ENCODE peak calls at places on chromosomes 1 and 21, in seven cellular contexts. O, Q, E, C, R, N and K are unnamed samples.

GRCh38 chr1:81670286-81670685 is 130.4 kb upstream of the ADGRL2 start:
- DNase-seq in O (no peak), Q (peak; percentile 97), N (no peak), C (peak; percentile 89), R (peak; percentile 35), E (peak; percentile 71), K (peak; percentile 35)

GRCh38 chr1:66729130-66729922 is 22.9 kb upstream of the DYNLT5 start:
- DNase-seq in N (no peak), R (no peak), E (no peak), C (no peak), O (no peak), Q (no peak), K (peak; percentile 52)

GRCh38 chr1:162213281-162213909 is 143.9 kb downstream of the NOS1AP start:
- DNase-seq in R (peak; percentile 51), O (no peak), Q (peak; percentile 2), N (no peak), C (peak; percentile 80), E (peak; percentile 90), K (peak; percentile 22)

GRCh38 chr21:40667964-40668363 is 179.0 kb downstream of the DSCAM start:
- DNase-seq in R (no peak), C (no peak), O (no peak), Q (no peak), N (no peak), E (no peak), K (no peak)

GRCh38 chr21:45004059-45004422 is 64.2 kb downstream of the SLX9 start:
- DNase-seq in Q (no peak), N (peak; percentile 48), R (peak; percentile 6), E (peak; percentile 43), O (no peak), C (no peak), K (no peak)

GRCh38 chr1:170424346-170424745 is 107.6 kb upstream of the GORAB start:
- DNase-seq in Q (peak; percentile 56), N (no peak), R (no peak), C (no peak), E (no peak), O (no peak), K (no peak)

GRCh38 chr1:205572426-205572825 is 59.4 kb downstream of the ELK4 start:
- DNase-seq in C (no peak), R (no peak), Q (no peak), N (no peak), E (no peak), O (no peak), K (no peak)

GRCh38 chr1:228011721-228012311 is 5.0 kb downstream of the WNT3A start:
- DNase-seq in C (peak; percentile 8), R (peak; percentile 8), Q (no peak), E (no peak), O (no peak), N (peak; percentile 58), K (no peak)

GRCh38 chr1:66575739-66576138 is 41.8 kb downstream of the SGIP1 start:
- DNase-seq in E (no peak), N (no peak), C (no peak), O (no peak), R (peak; percentile 58), Q (peak; percentile 99), K (peak; percentile 95)

GRCh38 chr1:204637985-204638356 is 47.6 kb downstream of the LRRN2 start:
- DNase-seq in R (no peak), N (no peak), Q (no peak), E (no peak), C (no peak), O (no peak), K (no peak)

GRCh38 chr1:221670081-221670480 is 71.8 kb downstream of the DUSP10 start:
- DNase-seq in O (no peak), Q (no peak), R (no peak), N (no peak), C (no peak), E (no peak), K (no peak)

GRCh38 chr1:96416111-96416595 is 305.4 kb upstream of the PTBP2 start:
- DNase-seq in R (no peak), E (no peak), C (no peak), O (no peak), N (no peak), Q (peak; percentile 99), K (peak; percentile 98)

GRCh38 chr1:85836736-85837135 is 128.5 kb upstream of the ZNHIT6 start:
- DNase-seq in E (no peak), O (no peak), N (no peak), Q (no peak), R (no peak), C (no peak), K (no peak)
- H3K27ac ChIP-seq in E (no peak overlapping the region), O (no peak overlapping the region), N (no peak overlapping the region), Q (no peak overlapping the region), R (no peak overlapping the region), C (no peak overlapping the region), K (no peak overlapping the region)

DNA sequence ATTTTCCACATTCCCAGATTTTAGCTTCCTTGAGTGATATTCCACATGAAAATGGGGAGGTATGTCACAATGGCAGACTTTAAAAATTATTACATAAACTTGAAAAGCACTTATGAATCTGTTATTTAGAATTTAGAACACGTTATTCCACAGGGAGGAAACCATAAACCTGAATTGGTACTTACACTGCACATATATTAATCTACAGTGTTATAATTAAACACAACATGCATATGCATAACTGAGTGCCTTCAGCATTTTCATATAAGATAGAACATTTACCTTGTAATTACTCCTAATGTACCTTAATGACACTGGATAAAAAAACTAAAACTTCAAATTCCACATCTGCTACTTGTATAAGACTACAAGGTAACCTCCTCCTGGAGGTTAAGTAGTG is 9.8 kb downstream of the ARHGAP29 start:
- DNase-seq in O (no peak), C (no peak), Q (no peak), R (no peak), E (no peak), N (no peak), K (no peak)
- H3K4me1 ChIP-seq in O (no peaks in the 10 kb centered on the region), C (peaks cover 5% of the 10 kb centered on the region), Q (no peaks in the 10 kb centered on the region), R (no peaks in the 10 kb centered on the region), E (peaks cover 3% of the 10 kb centered on the region), N (peaks cover 24% of the 10 kb centered on the region), K (peaks cover 41% of the 10 kb centered on the region)

DNA sequence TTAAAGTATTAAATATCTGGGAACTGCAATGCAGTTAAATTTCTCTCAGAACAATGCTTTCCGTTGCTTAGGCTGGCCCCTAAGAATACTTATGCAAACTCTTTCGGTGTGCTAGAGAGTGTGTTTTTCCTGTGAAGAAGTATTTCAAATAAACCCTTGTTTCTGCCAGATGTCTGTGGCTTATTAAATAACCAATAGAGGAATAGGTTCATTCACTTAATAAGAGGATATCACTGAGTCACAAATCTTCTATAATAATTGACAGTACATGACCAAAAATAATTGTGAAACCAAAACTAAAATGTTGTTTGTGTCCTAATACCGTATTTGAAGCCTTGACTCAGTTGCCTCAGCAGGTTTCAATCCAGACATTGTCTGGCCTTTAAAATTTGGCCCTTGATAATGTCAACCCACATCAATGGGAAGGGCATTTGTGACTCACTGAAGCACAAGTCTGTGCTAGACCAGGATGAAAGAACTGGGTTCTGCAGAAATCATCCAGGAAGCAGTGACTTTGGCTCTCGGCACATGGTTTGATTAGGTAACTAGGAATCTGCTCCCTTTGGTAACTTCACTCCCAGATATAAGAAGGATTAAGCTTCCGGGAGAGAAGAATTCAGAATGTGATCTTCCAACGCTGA is 104.2 kb upstream of the BARHL2 start:
- DNase-seq in R (no peak), C (no peak), O (no peak), E (no peak), Q (no peak), N (no peak), K (peak; percentile 68)
- TF ChIP-seq CTCF in R (no peak), C (no peak), O (no peak), E (no peak), Q (no peak), N (no peak), K (no peak)

DNA sequence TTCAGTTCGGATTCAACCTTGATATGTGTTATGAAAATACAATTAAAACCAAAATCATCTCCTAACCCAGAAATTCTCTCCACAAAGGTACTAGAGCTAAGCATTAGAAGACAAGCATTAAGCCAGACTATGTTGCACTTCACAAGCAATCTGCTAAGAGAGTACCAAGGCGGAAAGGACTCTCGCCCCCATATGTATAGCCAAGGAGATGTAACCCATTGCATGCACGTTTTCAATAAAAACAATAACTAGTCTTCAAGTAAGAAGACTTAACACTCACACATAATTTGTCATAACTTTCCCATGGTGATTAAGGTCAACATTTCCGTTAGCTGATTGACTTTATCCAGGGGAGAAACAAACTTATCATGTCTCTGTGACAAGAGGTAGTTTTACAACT is 27.6 kb upstream of the PTPRC start:
- DNase-seq in Q (no peak), R (no peak), C (no peak), E (no peak), O (no peak), N (no peak), K (no peak)
- H3K27ac ChIP-seq in Q (no peak overlapping the region), R (no peak overlapping the region), C (no peak overlapping the region), E (no peak overlapping the region), O (peak overlapping the region; percentile 21), N (no peak overlapping the region), K (no peak overlapping the region)

DNA sequence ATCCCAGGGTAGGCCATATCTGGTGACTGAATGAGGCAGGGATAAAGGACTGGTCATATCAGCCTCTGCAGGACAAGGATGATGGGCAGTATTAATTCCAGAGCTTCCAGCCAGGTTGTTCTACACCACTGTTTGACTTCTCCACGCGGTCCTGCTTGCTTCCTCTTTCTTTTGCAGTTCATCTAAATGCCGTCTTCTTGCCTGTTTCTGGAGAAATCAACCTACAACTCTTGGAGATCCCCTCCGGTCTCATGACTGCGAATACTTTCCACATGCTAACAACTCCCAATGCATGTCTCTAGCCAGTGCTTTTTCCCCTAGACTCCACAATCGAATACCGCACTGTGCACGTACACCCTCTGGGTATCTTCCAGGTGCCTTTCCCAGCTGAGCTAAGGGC is 14.1 kb upstream of the TIAM1 start:
- DNase-seq in E (no peak), N (no peak), O (no peak), Q (no peak), R (no peak), C (no peak), K (no peak)
- H3K4me1 ChIP-seq in E (no peaks in the 10 kb centered on the region), N (no peaks in the 10 kb centered on the region), O (peaks cover 22% of the 10 kb centered on the region), Q (no peaks in the 10 kb centered on the region), R (no peaks in the 10 kb centered on the region), C (peaks cover 3% of the 10 kb centered on the region), K (peaks cover 12% of the 10 kb centered on the region)

GRCh38 chr1:180802849-180803248 is 109.8 kb upstream of the KIAA1614 start:
- DNase-seq in C (no peak), N (no peak), R (no peak), E (no peak), O (no peak), Q (no peak), K (no peak)

GRCh38 chr1:180791806-180792205 is 120.9 kb upstream of the KIAA1614 start:
- DNase-seq in E (no peak), R (no peak), O (no peak), N (no peak), C (no peak), Q (peak; percentile 17), K (peak; percentile 12)

GRCh38 chr1:180800945-180801344 is 111.8 kb upstream of the KIAA1614 start:
- DNase-seq in C (no peak), Q (no peak), E (no peak), N (no peak), R (no peak), O (no peak), K (no peak)

GRCh38 chr1:180793451-180793850 is 119.2 kb upstream of the KIAA1614 start:
- DNase-seq in R (no peak), E (no peak), Q (peak; percentile 20), C (no peak), N (no peak), O (no peak), K (no peak)

DNA sequence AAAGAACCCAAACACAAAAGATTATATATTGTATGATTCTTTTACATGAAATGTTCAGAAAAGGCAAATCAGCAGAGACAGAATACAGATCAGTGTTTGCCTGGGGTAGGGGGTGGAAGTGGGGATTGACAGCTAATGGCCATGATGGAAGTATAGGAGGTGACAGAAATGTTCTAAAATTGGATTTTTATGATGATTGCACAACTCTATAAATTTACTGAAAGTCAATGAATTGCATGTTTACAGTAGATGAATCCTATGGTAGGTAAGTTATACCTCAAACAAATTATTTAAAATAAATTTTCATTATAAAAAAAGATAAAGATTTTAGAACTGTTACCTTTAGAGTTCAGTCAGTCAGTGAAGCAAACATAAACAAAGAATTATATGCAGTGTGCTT is 115.8 kb upstream of the KIAA1614 start:
- DNase-seq in C (no peak), R (no peak), E (no peak), N (no peak), O (no peak), Q (no peak), K (no peak)
- TF ChIP-seq CTCF in C (no peak), R (no peak), E (no peak), N (no peak), O (no peak), Q (no peak), K (no peak)